ENCODE peak calls at places on chromosomes 3 and 15, in seven cellular contexts. S is endodermal cell, P is kidney, L is astrocyte, X is tibial artery, Q is left ventricle myocardium inferior, V is right atrium auricular region. C is an unnamed sample.

GRCh38 chr3:13115991-13116390 is 42.8 kb upstream of the IQSEC1 start:
- DNase-seq in S (peak; percentile 29), P (peak; percentile 43), L (no peak), X (peak; percentile 34), Q (no peak), V (no peak), C (peak; percentile 5)

GRCh38 chr3:38004415-38005075 is 14.0 kb downstream of the VILL start:
- DNase-seq in S (peak; percentile 88), P (peak; percentile 79), L (peak; percentile 40), X (peak; percentile 78), Q (peak; percentile 79), V (peak; percentile 85), C (peak; percentile 82)

GRCh38 chr3:52247455-52248164 is 2.1 kb downstream of the PPM1M start:
- DNase-seq in S (no peak), P (peak; percentile 66), L (no peak), X (peak; percentile 58), Q (no peak), V (peak; percentile 53), C (no peak)

GRCh38 chr3:48966367-48966766 is 23.7 kb upstream of the P4HTM start:
- DNase-seq in S (no peak), P (no peak), L (no peak), X (no peak), Q (no peak), V (no peak), C (no peak)

GRCh38 chr3:172177046-172177445 is 137.7 kb downstream of the FNDC3B start:
- DNase-seq in S (no peak), P (no peak), L (peak; percentile 83), X (no peak), Q (no peak), V (no peak), C (no peak)

GRCh38 chr15:52496776-52497470 is 31.8 kb downstream of the MYO5A start:
- DNase-seq in S (no peak), P (no peak), L (peak; percentile 34), X (no peak), Q (no peak), V (no peak), C (no peak)

GRCh38 chr15:55277116-55277564 is 12.5 kb downstream of the RAB27A start:
- DNase-seq in S (no peak), P (no peak), L (peak; percentile 76), X (no peak), Q (no peak), V (no peak), C (no peak)

GRCh38 chr3:9817437-9817836 is 7.4 kb downstream of the TTLL3 start:
- DNase-seq in S (no peak), P (no peak), L (no peak), X (no peak), Q (no peak), V (no peak), C (no peak)

GRCh38 chr15:53160092-53160704 is 370.1 kb upstream of the ONECUT1 start:
- DNase-seq in S (no peak), P (no peak), L (no peak), X (no peak), Q (no peak), V (no peak), C (peak; percentile 83)

GRCh38 chr15:90451215-90451850 is 63.3 kb downstream of the IQGAP1 start:
- DNase-seq in S (no peak), P (no peak), L (peak; percentile 78), X (no peak), Q (no peak), V (no peak), C (no peak)

GRCh38 chr3:11379824-11380281 is 107.7 kb downstream of the ATG7 start:
- DNase-seq in S (no peak), P (no peak), L (peak; percentile 51), X (no peak), Q (no peak), V (no peak), C (no peak)

GRCh38 chr3:60276615-60277014 is 974.6 kb downstream of the FHIT start:
- DNase-seq in S (no peak), P (no peak), L (no peak), X (no peak), Q (no peak), V (no peak), C (no peak)

GRCh38 chr3:117756580-117756979 is 1047.0 kb downstream of the TUSC7 start:
- DNase-seq in S (peak; percentile 62), P (no peak), L (peak; percentile 29), X (no peak), Q (no peak), V (no peak), C (no peak)

GRCh38 chr3:35670408-35670807 is 31.1 kb downstream of the ARPP21 start:
- DNase-seq in S (no peak), P (no peak), L (no peak), X (no peak), Q (no peak), V (no peak), C (peak; percentile 34)

DNA sequence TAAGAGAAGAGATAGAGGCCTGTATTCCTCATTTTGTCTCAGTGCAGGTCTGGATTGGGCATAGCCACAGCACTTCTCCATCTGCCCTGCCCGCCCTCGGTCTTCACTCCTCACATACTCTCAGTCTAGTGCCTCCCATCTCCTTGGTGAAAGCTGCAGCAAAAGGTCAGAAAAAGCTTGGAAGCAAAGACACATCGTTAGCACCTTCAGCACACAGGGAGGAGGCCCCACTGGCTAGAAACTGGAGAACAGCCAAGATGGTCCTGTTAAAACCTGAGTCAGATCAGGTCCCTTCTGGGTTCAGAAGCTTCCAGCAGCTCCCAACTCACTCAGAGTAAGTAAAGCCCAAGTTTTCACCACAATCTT is 1.6 kb upstream of the KLF15 start:
- DNase-seq in S (peak; percentile 70), P (peak; percentile 20), L (no peak), X (peak; percentile 61), Q (no peak), V (no peak), C (peak; percentile 11)
- H3K4me3 ChIP-seq in S (no peak overlapping the region), P (no peak overlapping the region), L (no peak overlapping the region), X (no peak overlapping the region), Q (no peak overlapping the region), V (no peak overlapping the region), C (no peak overlapping the region)

GRCh38 chr15:62560943-62561571 is 396.0 kb upstream of the C2CD4B start:
- DNase-seq in S (peak; percentile 67), P (no peak), L (no peak), X (no peak), Q (no peak), V (no peak), C (no peak)
- H3K4me3 ChIP-seq in S (no peak overlapping the region), P (no peak overlapping the region), L (no peak overlapping the region), X (no peak overlapping the region), Q (peak overlapping the region; percentile 62), V (peak overlapping the region; percentile 33), C (no peak overlapping the region)

DNA sequence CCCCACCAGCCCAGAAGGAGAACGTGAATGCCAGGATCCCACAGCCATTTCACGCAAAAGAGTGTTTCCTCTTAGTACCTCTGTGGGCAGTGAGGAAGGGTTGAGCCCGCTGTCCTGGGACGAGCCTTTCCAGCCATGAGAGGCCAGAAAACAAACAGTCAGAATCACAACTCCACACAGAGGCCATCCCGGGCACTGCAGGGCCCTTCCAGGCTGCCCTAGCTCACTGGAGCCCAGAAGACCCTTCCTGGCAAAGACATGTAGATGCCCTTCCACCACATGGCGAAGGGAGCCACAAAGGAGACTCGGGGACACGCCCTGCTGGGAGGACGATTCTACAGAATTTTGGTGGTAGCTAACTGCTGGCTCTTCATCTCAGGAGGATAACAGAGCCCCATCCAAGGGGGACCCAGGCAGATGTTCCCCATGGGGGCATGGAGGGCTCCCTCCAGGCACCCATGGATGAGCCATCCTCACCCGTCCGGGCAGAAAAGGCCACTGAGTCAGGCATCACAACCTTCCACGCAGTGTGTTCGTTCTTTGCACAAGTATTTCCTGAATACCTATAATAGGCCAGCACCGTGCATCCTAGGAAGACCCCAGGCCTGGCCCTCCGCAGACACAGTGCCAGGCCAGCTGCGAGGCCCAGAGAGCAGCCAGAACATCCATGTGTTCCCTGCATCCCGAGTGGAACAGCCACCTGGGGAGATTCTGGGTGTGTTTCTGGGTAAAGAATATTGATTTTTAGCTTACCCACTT is 47.2 kb downstream of the SLC12A8 start:
- DNase-seq in S (peak; percentile 89), P (no peak), L (no peak), X (no peak), Q (peak; percentile 53), V (no peak), C (peak; percentile 51)
- H3K4me3 ChIP-seq in S (no peak overlapping the region), P (no peak overlapping the region), L (no peak overlapping the region), X (no peak overlapping the region), Q (no peak overlapping the region), V (no peak overlapping the region), C (no peak overlapping the region)

GRCh38 chr3:73529280-73530029 is 95.3 kb downstream of the PDZRN3 start:
- DNase-seq in S (no peak), P (no peak), L (no peak), X (no peak), Q (no peak), V (no peak), C (no peak)

GRCh38 chr3:73520931-73521461 is 103.7 kb downstream of the PDZRN3 start:
- DNase-seq in S (no peak), P (no peak), L (no peak), X (peak; percentile 90), Q (peak; percentile 44), V (no peak), C (no peak)

GRCh38 chr3:73525591-73525990 is 99.2 kb downstream of the PDZRN3 start:
- DNase-seq in S (no peak), P (no peak), L (no peak), X (no peak), Q (no peak), V (no peak), C (no peak)

GRCh38 chr3:73521936-73522335 is 102.8 kb downstream of the PDZRN3 start:
- DNase-seq in S (no peak), P (no peak), L (no peak), X (no peak), Q (no peak), V (no peak), C (no peak)

GRCh38 chr3:73523661-73524060 is 101.1 kb downstream of the PDZRN3 start:
- DNase-seq in S (no peak), P (no peak), L (no peak), X (no peak), Q (no peak), V (no peak), C (no peak)
- H3K4me3 ChIP-seq in S (no peak overlapping the region), P (no peak overlapping the region), L (no peak overlapping the region), X (peak overlapping the region; percentile 16), Q (no peak overlapping the region), V (no peak overlapping the region), C (no peak overlapping the region)

DNA sequence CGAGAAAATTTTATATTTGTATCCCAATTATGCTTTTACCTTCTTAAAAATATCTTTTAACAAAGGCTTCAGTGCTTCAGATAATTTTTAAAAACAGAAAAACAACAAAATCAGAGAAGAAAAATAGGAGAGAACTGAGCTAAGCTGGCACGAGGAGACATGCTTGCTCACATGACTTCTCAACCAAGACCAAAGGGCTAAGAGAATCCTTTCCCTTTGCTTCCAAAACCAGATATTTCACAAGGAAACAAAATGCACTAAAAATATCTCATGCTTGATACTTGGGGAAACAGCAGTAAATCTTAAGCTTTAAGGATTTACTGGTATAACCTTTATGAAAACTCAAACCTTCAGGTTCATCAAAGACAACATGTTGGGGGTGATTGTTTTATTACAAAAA is 58.4 kb downstream of the CAPN7 start:
- DNase-seq in S (no peak), P (no peak), L (no peak), X (no peak), Q (no peak), V (no peak), C (no peak)
- H3K4me3 ChIP-seq in S (no peak overlapping the region), P (no peak overlapping the region), L (no peak overlapping the region), X (no peak overlapping the region), Q (no peak overlapping the region), V (no peak overlapping the region), C (no peak overlapping the region)

C was measured in right lobe of liver.